ENCODE peak calls at places on chromosomes 2 and 18, in seven cellular contexts. W is A549, C is adrenal gland, Z is IMR-90, F is upper lobe of right lung, E is heart right ventricle, T is K562. V is an unnamed sample. For H3K9me3, the result is how much of the 10 kb centered on the place peaks cover.

GRCh38 chr2:143128681-143129580 is at the start of gene ARHGAP15:
- DNase-seq in E (peak), Z (no peak), C (no peak), T (no peak), W (no peak), F (no peak), V (peak)

GRCh38 chr18:35582899-35583558 is 1.5 kb downstream of the GALNT1 start:
- DNase-seq in E (no peak), C (no peak), W (no peak), Z (peak), T (no peak), F (no peak), V (no peak)

GRCh38 chr2:8139668-8140202 is 542.1 kb upstream of the ID2 start:
- DNase-seq in W (no peak), Z (no peak), E (no peak), F (no peak), C (no peak), T (no peak), V (no peak)

GRCh38 chr2:230872968-230873669 is 8.4 kb downstream of the ITM2C start:
- DNase-seq in W (no peak), C (peak), E (no peak), F (peak), T (no peak), Z (no peak), V (no peak)

GRCh38 chr2:129673881-129674513 is 305.5 kb upstream of the RAB6C start:
- DNase-seq in T (no peak), C (no peak), Z (no peak), E (no peak), F (no peak), W (no peak), V (no peak)

GRCh38 chr2:170822292-170822884 is 5.7 kb downstream of the GAD1 start:
- DNase-seq in W (no peak), E (no peak), Z (no peak), C (no peak), F (no peak), T (no peak), V (no peak)

GRCh38 chr18:68241881-68242280 is 473.0 kb downstream of the TMX3 start:
- DNase-seq in Z (no peak), T (no peak), C (no peak), W (no peak), E (no peak), F (no peak), V (no peak)

GRCh38 chr2:66982766-66983165 is 414.4 kb upstream of the ETAA1 start:
- DNase-seq in C (no peak), W (no peak), Z (peak), E (no peak), T (no peak), F (no peak), V (no peak)

GRCh38 chr2:202680512-202680911 is 45.7 kb downstream of the FAM117B start:
- DNase-seq in T (no peak), F (no peak), E (no peak), W (no peak), Z (no peak), C (no peak), V (no peak)

GRCh38 chr2:61727746-61728145 is 126.1 kb downstream of the FAM161A start:
- DNase-seq in E (no peak), F (no peak), Z (peak), W (no peak), C (no peak), T (no peak), V (no peak)

GRCh38 chr2:162926501-162926900 is 87.9 kb upstream of the KCNH7 start:
- DNase-seq in Z (no peak), C (no peak), W (peak), F (no peak), E (no peak), T (no peak), V (no peak)

GRCh38 chr2:172783091-172783898 is 47.6 kb downstream of the RAPGEF4 start:
- DNase-seq in E (peak), F (no peak), W (no peak), Z (peak), C (peak), T (no peak), V (no peak)

GRCh38 chr2:169781249-169782013 is 17.2 kb upstream of the SSB start:
- DNase-seq in Z (no peak), E (no peak), F (no peak), C (no peak), W (no peak), T (no peak), V (no peak)

GRCh38 chr2:105325389-105325963 is 4.1 kb downstream of the TGFBRAP1 start:
- DNase-seq in T (no peak), Z (peak), F (no peak), W (no peak), E (no peak), C (no peak), V (no peak)

GRCh38 chr2:129757915-129758421 is 221.5 kb upstream of the RAB6C start:
- DNase-seq in Z (no peak), E (no peak), C (no peak), W (no peak), F (no peak), T (no peak), V (no peak)

GRCh38 chr2:180910831-180911665 is 69.4 kb upstream of the UBE2E3 start:
- DNase-seq in W (no peak), T (no peak), C (no peak), F (peak), E (no peak), Z (peak), V (no peak)
- TF ChIP-seq CTCF in W (no peak), T (no peak), C (no peak), F (no peak), E (no peak), Z (no peak), V (no peak)

DNA sequence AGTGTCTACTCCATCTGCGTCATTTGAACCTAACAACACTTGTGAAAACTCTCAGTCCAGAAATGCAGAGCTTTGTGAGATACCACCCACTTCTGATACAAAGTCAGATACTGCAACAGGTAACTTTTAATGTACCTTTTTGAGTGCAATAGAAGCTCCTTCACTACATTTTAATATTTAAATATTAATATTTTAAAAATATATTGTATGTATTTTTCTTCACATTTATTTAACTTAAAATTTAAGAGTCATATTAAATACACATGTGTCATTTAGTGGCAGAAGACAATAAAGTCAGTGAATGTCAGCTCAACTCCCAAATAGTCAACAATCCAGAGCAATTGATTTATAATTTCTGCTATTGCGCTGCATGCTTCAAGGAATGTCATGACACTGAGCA is 13.9 kb downstream of the UBXN4 start:
- DNase-seq in W (no peak), C (no peak), E (no peak), Z (no peak), F (no peak), T (no peak), V (no peak)
- H3K9me3 ChIP-seq in W (under half), C (under half), E (under half), Z (under half), F (under half), T (under half), V (under half)

DNA sequence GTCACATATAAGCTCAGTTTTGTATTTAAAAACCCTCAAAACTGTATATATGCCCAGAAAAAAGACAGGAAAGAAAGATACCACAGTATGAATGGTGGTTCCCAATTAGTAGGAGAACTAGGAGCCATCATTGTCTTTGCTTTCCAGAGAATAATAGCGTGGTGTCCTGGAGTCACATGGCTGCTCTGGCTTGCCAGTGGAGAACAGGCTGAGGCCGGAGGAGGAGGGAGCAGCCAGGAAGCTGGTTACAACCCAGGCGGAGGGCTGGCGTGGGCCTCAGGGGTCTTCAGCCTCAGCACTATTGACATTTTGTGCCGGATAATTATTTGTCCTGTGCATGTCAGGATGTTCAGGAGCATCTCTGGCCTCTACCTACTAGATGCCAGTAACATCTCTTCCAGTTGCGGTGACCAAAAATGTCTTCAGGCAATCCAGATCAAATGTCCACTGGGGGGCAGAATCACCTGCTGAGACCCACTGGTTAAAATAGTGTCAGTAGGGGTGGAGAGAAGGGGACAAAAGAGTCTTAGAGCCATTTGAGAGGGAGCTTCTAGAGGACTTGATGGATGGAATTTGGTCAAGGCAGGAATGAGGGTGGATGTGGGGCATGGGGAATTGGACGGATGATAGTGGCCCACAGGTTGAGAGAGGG is 144.8 kb downstream of the AGAP1 start:
- DNase-seq in T (no peak), E (no peak), W (no peak), C (no peak), F (no peak), Z (no peak), V (no peak)
- H3K27ac ChIP-seq in T (no peak), E (peak), W (no peak), C (no peak), F (peak), Z (peak), V (no peak)

GRCh38 chr2:18742382-18742781 is 153.0 kb upstream of the NT5C1B start:
- DNase-seq in C (no peak), E (peak), Z (no peak), T (no peak), F (no peak), W (no peak), V (no peak)
- TF ChIP-seq CTCF in C (no peak), E (peak), Z (no peak), T (no peak), F (no peak), W (no peak), V (no peak)